ENCODE peak calls at places on chromosomes 16 and 17, in seven cellular contexts. One of them, this sample, is unnamed.

GRCh38 chr17:37017355-37017754 is 68.6 kb downstream of the AATF start:
- DNase-seq in NCI-H1417: no peak
- DNase-seq in HT1080: no peak
- DNase-seq in non-pigmented ciliary epithelial cell: no peak
- DNase-seq in endodermal cell: no peak
- DNase-seq in kidney tubule cell: no peak
- DNase-seq in HCT116: no peak
- DNase-seq in this sample: no peak

GRCh38 chr17:1906622-1907021 is 76.8 kb downstream of the RPA1 start:
- DNase-seq in non-pigmented ciliary epithelial cell: no peak
- DNase-seq in endodermal cell: peak; percentile 71
- DNase-seq in kidney tubule cell: no peak
- DNase-seq in NCI-H1417: peak; percentile 6
- DNase-seq in HCT116: no peak
- DNase-seq in HT1080: no peak
- DNase-seq in this sample: no peak

GRCh38 chr17:64947146-64947545 is 27.9 kb upstream of the LRRC37A3 start:
- DNase-seq in HT1080: no peak
- DNase-seq in kidney tubule cell: no peak
- DNase-seq in non-pigmented ciliary epithelial cell: no peak
- DNase-seq in endodermal cell: no peak
- DNase-seq in HCT116: no peak
- DNase-seq in NCI-H1417: no peak
- DNase-seq in this sample: no peak

GRCh38 chr16:20504418-20504817 is 53.1 kb downstream of the ACSM2A start:
- DNase-seq in HCT116: no peak
- DNase-seq in NCI-H1417: no peak
- DNase-seq in kidney tubule cell: no peak
- DNase-seq in non-pigmented ciliary epithelial cell: no peak
- DNase-seq in endodermal cell: no peak
- DNase-seq in HT1080: no peak
- DNase-seq in this sample: no peak

GRCh38 chr16:9817586-9817985 is 364.6 kb downstream of the GRIN2A start:
- DNase-seq in endodermal cell: no peak
- DNase-seq in HCT116: no peak
- DNase-seq in NCI-H1417: no peak
- DNase-seq in non-pigmented ciliary epithelial cell: no peak
- DNase-seq in kidney tubule cell: no peak
- DNase-seq in HT1080: no peak
- DNase-seq in this sample: no peak

GRCh38 chr17:50173335-50173941 is 7.6 kb downstream of the SGCA start:
- DNase-seq in kidney tubule cell: peak; percentile 71
- DNase-seq in NCI-H1417: no peak
- DNase-seq in HCT116: no peak
- DNase-seq in endodermal cell: peak; percentile 86
- DNase-seq in non-pigmented ciliary epithelial cell: peak; percentile 77
- DNase-seq in HT1080: peak; percentile 68
- DNase-seq in this sample: peak; percentile 18

GRCh38 chr16:56961386-56961785 is 364 bp upstream of the CETP start:
- DNase-seq in HT1080: no peak
- DNase-seq in kidney tubule cell: no peak
- DNase-seq in endodermal cell: no peak
- DNase-seq in NCI-H1417: no peak
- DNase-seq in non-pigmented ciliary epithelial cell: no peak
- DNase-seq in HCT116: no peak
- DNase-seq in this sample: no peak

GRCh38 chr17:35808240-35808961 is 883 bp upstream of the TAF15 start:
- DNase-seq in HCT116: no peak
- DNase-seq in non-pigmented ciliary epithelial cell: no peak
- DNase-seq in endodermal cell: peak; percentile 56
- DNase-seq in kidney tubule cell: no peak
- DNase-seq in NCI-H1417: no peak
- DNase-seq in HT1080: no peak
- DNase-seq in this sample: peak; percentile 21

GRCh38 chr16:67029249-67030096 is 524 bp downstream of the CBFB start:
- DNase-seq in non-pigmented ciliary epithelial cell: no peak
- DNase-seq in endodermal cell: peak; percentile 78
- DNase-seq in NCI-H1417: peak; percentile 73
- DNase-seq in HCT116: no peak
- DNase-seq in kidney tubule cell: peak; percentile 62
- DNase-seq in HT1080: peak; percentile 48
- DNase-seq in this sample: no peak

GRCh38 chr17:17173921-17174320 is 32.2 kb downstream of the PLD6 start:
- DNase-seq in non-pigmented ciliary epithelial cell: no peak
- DNase-seq in HCT116: no peak
- DNase-seq in HT1080: no peak
- DNase-seq in kidney tubule cell: no peak
- DNase-seq in NCI-H1417: no peak
- DNase-seq in endodermal cell: no peak
- DNase-seq in this sample: no peak

GRCh38 chr17:76327689-76328088 is 19.6 kb upstream of the QRICH2 start:
- DNase-seq in non-pigmented ciliary epithelial cell: no peak
- DNase-seq in kidney tubule cell: no peak
- DNase-seq in HT1080: no peak
- DNase-seq in endodermal cell: no peak
- DNase-seq in HCT116: no peak
- DNase-seq in NCI-H1417: no peak
- DNase-seq in this sample: no peak

GRCh38 chr17:3935825-3936355 is 19.6 kb upstream of the P2RX1 start:
- DNase-seq in HT1080: peak; percentile 41
- DNase-seq in non-pigmented ciliary epithelial cell: peak; percentile 34
- DNase-seq in kidney tubule cell: peak; percentile 64
- DNase-seq in endodermal cell: no peak
- DNase-seq in NCI-H1417: no peak
- DNase-seq in HCT116: no peak
- DNase-seq in this sample: peak; percentile 8

GRCh38 chr16:15477802-15478201 is 43.4 kb downstream of the BMERB1 start:
- DNase-seq in HCT116: no peak
- DNase-seq in NCI-H1417: no peak
- DNase-seq in HT1080: no peak
- DNase-seq in endodermal cell: no peak
- DNase-seq in kidney tubule cell: no peak
- DNase-seq in non-pigmented ciliary epithelial cell: no peak
- DNase-seq in this sample: no peak

GRCh38 chr16:85090873-85091521 is 21.3 kb downstream of the CIBAR2 start:
- DNase-seq in NCI-H1417: no peak
- DNase-seq in HCT116: no peak
- DNase-seq in endodermal cell: no peak
- DNase-seq in kidney tubule cell: no peak
- DNase-seq in HT1080: no peak
- DNase-seq in non-pigmented ciliary epithelial cell: no peak
- DNase-seq in this sample: no peak

GRCh38 chr17:62876063-62876462 is 67.9 kb upstream of the MARCHF10 start:
- DNase-seq in non-pigmented ciliary epithelial cell: no peak
- DNase-seq in kidney tubule cell: peak; percentile 16
- DNase-seq in HCT116: no peak
- DNase-seq in HT1080: no peak
- DNase-seq in NCI-H1417: no peak
- DNase-seq in endodermal cell: peak; percentile 21
- DNase-seq in this sample: no peak

GRCh38 chr16:88649924-88650748 is 717 bp downstream of the CYBA start:
- DNase-seq in HT1080: no peak
- DNase-seq in endodermal cell: peak; percentile 77
- DNase-seq in kidney tubule cell: peak; percentile 53
- DNase-seq in non-pigmented ciliary epithelial cell: no peak
- DNase-seq in HCT116: no peak
- DNase-seq in NCI-H1417: no peak
- DNase-seq in this sample: no peak

GRCh38 chr16:17949713-17950112 is 386.8 kb downstream of the NPIPA8 start:
- DNase-seq in kidney tubule cell: no peak
- DNase-seq in HT1080: no peak
- DNase-seq in non-pigmented ciliary epithelial cell: no peak
- DNase-seq in HCT116: no peak
- DNase-seq in endodermal cell: no peak
- DNase-seq in NCI-H1417: peak; percentile 8
- DNase-seq in this sample: no peak

GRCh38 chr17:39769974-39770587 is 32.3 kb downstream of the GRB7 start:
- DNase-seq in endodermal cell: peak; percentile 22
- DNase-seq in NCI-H1417: peak; percentile 33
- DNase-seq in HCT116: peak; percentile 63
- DNase-seq in non-pigmented ciliary epithelial cell: no peak
- DNase-seq in kidney tubule cell: peak; percentile 70
- DNase-seq in HT1080: peak; percentile 92
- DNase-seq in this sample: peak; percentile 81

GRCh38 chr17:49638818-49639217 is 39.1 kb downstream of the SPOP start:
- DNase-seq in HT1080: no peak
- DNase-seq in kidney tubule cell: peak; percentile 43
- DNase-seq in NCI-H1417: no peak
- DNase-seq in endodermal cell: no peak
- DNase-seq in HCT116: no peak
- DNase-seq in non-pigmented ciliary epithelial cell: no peak
- DNase-seq in this sample: no peak

GRCh38 chr16:11674818-11675560 is 6.7 kb downstream of the SNN start:
- DNase-seq in NCI-H1417: no peak
- DNase-seq in endodermal cell: no peak
- DNase-seq in HCT116: peak; percentile 15
- DNase-seq in HT1080: no peak
- DNase-seq in kidney tubule cell: peak; percentile 65
- DNase-seq in non-pigmented ciliary epithelial cell: no peak
- DNase-seq in this sample: peak; percentile 21

GRCh38 chr17:38743556-38744171 is 4.5 kb downstream of the PCGF2 start:
- DNase-seq in kidney tubule cell: no peak
- DNase-seq in NCI-H1417: peak; percentile 94
- DNase-seq in HT1080: no peak
- DNase-seq in endodermal cell: peak; percentile 85
- DNase-seq in non-pigmented ciliary epithelial cell: no peak
- DNase-seq in HCT116: no peak
- DNase-seq in this sample: no peak

GRCh38 chr16:86598607-86599318 is 20.4 kb downstream of the FOXL1 start:
- DNase-seq in NCI-H1417: no peak
- DNase-seq in HT1080: no peak
- DNase-seq in endodermal cell: no peak
- DNase-seq in HCT116: no peak
- DNase-seq in kidney tubule cell: no peak
- DNase-seq in non-pigmented ciliary epithelial cell: no peak
- DNase-seq in this sample: no peak

GRCh38 chr17:22490399-22490798 is 798.1 kb downstream of the KCNJ18 start:
- DNase-seq in kidney tubule cell: no peak
- DNase-seq in non-pigmented ciliary epithelial cell: no peak
- DNase-seq in NCI-H1417: no peak
- DNase-seq in endodermal cell: no peak
- DNase-seq in HCT116: no peak
- DNase-seq in HT1080: no peak
- DNase-seq in this sample: no peak

GRCh38 chr16:63617047-63617989 is 1504.5 kb downstream of the CDH11 start:
- DNase-seq in NCI-H1417: no peak
- DNase-seq in HT1080: no peak
- DNase-seq in HCT116: no peak
- DNase-seq in kidney tubule cell: peak; percentile 17
- DNase-seq in endodermal cell: no peak
- DNase-seq in non-pigmented ciliary epithelial cell: no peak
- DNase-seq in this sample: peak; percentile 36

GRCh38 chr16:9820481-9821246 is 361.6 kb downstream of the GRIN2A start:
- DNase-seq in endodermal cell: peak; percentile 81
- DNase-seq in HCT116: no peak
- DNase-seq in NCI-H1417: no peak
- DNase-seq in HT1080: no peak
- DNase-seq in non-pigmented ciliary epithelial cell: no peak
- DNase-seq in kidney tubule cell: no peak
- DNase-seq in this sample: no peak

GRCh38 chr17:17859909-17860760 is 23.3 kb upstream of the SREBF1 start:
- DNase-seq in NCI-H1417: peak; percentile 71
- DNase-seq in HCT116: no peak
- DNase-seq in HT1080: peak; percentile 48
- DNase-seq in kidney tubule cell: peak; percentile 68
- DNase-seq in non-pigmented ciliary epithelial cell: no peak
- DNase-seq in endodermal cell: peak; percentile 93
- DNase-seq in this sample: no peak

GRCh38 chr17:5552841-5553240 is 31.5 kb downstream of the NLRP1 start:
- DNase-seq in HT1080: no peak
- DNase-seq in kidney tubule cell: peak; percentile 13
- DNase-seq in HCT116: no peak
- DNase-seq in endodermal cell: no peak
- DNase-seq in non-pigmented ciliary epithelial cell: no peak
- DNase-seq in NCI-H1417: no peak
- DNase-seq in this sample: no peak

GRCh38 chr17:38673714-38674012 is 1.1 kb downstream of the EPOP start:
- DNase-seq in kidney tubule cell: peak; percentile 12
- DNase-seq in HT1080: no peak
- DNase-seq in non-pigmented ciliary epithelial cell: no peak
- DNase-seq in NCI-H1417: no peak
- DNase-seq in HCT116: no peak
- DNase-seq in endodermal cell: no peak
- DNase-seq in this sample: no peak